ENCODE peak calls at places on chromosome 1, in nine cellular contexts. J is OCI-LY7; X is mammary epithelial cell; Y is small intestine; F is CD8-positive, alpha-beta memory T cell; W is Panc1; A is cardiac muscle cell; B is RWPE2; V is mesenchymal stem cell. N is an unnamed sample. For H3K4me1 and H3K9me3, the result is how much of the 10 kb centered on the place peaks cover.

GRCh38 chr1:43123031-43123430 is 49.1 kb downstream of the EBNA1BP2 start:
- DNase-seq in Y (no peak), V (no peak), J (no peak), W (no peak), A (no peak), X (no peak), F (no peak), B (no peak), N (no peak)

GRCh38 chr1:30881266-30882181 is 27.0 kb downstream of the SDC3 start:
- DNase-seq in A (no peak), X (no peak), J (peak), F (no peak), V (no peak), W (no peak), Y (no peak), B (no peak), N (no peak)

GRCh38 chr1:31715097-31715872 is 11.5 kb upstream of the COL16A1 start:
- DNase-seq in F (peak), J (peak), B (no peak), A (peak), W (peak), Y (peak), X (no peak), V (peak), N (no peak)

GRCh38 chr1:101820080-101820479 is 176.6 kb downstream of the OLFM3 start:
- DNase-seq in Y (peak), F (no peak), X (peak), J (peak), A (peak), B (no peak), V (peak), W (no peak), N (no peak)

GRCh38 chr1:108617724-108618056 is 43.2 kb downstream of the HENMT1 start:
- DNase-seq in B (no peak), J (no peak), F (no peak), Y (no peak), X (no peak), A (no peak), V (no peak), W (no peak), N (no peak)

GRCh38 chr1:95304803-95305202 is 70.8 kb downstream of the RWDD3 start:
- DNase-seq in F (no peak), W (no peak), Y (peak), B (no peak), J (no peak), A (no peak), X (peak), V (no peak), N (no peak)

GRCh38 chr1:65830306-65830705 is 37.6 kb downstream of the PDE4B start:
- DNase-seq in B (no peak), A (no peak), V (no peak), F (no peak), Y (peak), W (no peak), X (no peak), J (no peak), N (no peak)

GRCh38 chr1:244664353-244664752 is 11.4 kb downstream of the DESI2 start:
- DNase-seq in V (no peak), J (no peak), X (no peak), B (no peak), F (no peak), W (no peak), Y (no peak), A (no peak), N (no peak)

GRCh38 chr1:36258960-36259344 is 34.7 kb downstream of the THRAP3 start:
- DNase-seq in F (no peak), A (no peak), Y (no peak), J (no peak), B (no peak), X (peak), W (no peak), V (no peak), N (no peak)

GRCh38 chr1:203211812-203212211 is 17.7 kb downstream of the CHIT1 start:
- DNase-seq in J (no peak), F (no peak), X (no peak), Y (no peak), W (no peak), A (no peak), B (no peak), V (no peak), N (no peak)

GRCh38 chr1:180896161-180896560 is 16.5 kb upstream of the KIAA1614 start:
- DNase-seq in X (no peak), B (no peak), A (no peak), J (no peak), F (no peak), W (no peak), V (no peak), Y (no peak), N (no peak)

GRCh38 chr1:16009030-16009460 is 5.0 kb downstream of the SRARP start:
- DNase-seq in V (peak), J (peak), A (peak), Y (peak), W (peak), B (no peak), F (peak), X (peak), N (peak)

GRCh38 chr1:233972951-233973635 is 68.6 kb downstream of the SLC35F3 start:
- DNase-seq in Y (no peak), X (peak), J (no peak), W (peak), F (no peak), V (no peak), A (no peak), B (no peak), N (no peak)

GRCh38 chr1:7110306-7110705 is 325.1 kb downstream of the CAMTA1 start:
- DNase-seq in J (no peak), X (peak), W (no peak), A (no peak), Y (no peak), B (no peak), F (no peak), V (no peak), N (no peak)

GRCh38 chr1:152869808-152870419 is 8.2 kb upstream of the SMCP start:
- DNase-seq in J (peak), Y (peak), X (peak), B (no peak), F (peak), A (peak), V (peak), W (peak), N (no peak)

GRCh38 chr1:153493343-153493960 is 33.0 kb upstream of the S100A7 start:
- DNase-seq in Y (no peak), V (peak), J (no peak), W (no peak), F (no peak), A (peak), X (peak), B (no peak), N (no peak)

GRCh38 chr1:109210058-109210457 is 3.7 kb upstream of the SARS1 start:
- DNase-seq in F (no peak), X (peak), B (no peak), J (no peak), A (no peak), Y (no peak), V (no peak), W (no peak), N (no peak)

GRCh38 chr1:229129306-229130027 is 141.4 kb upstream of the RAB4A start:
- DNase-seq in A (no peak), F (peak), Y (peak), W (no peak), J (peak), B (no peak), V (no peak), X (no peak), N (peak)

DNA sequence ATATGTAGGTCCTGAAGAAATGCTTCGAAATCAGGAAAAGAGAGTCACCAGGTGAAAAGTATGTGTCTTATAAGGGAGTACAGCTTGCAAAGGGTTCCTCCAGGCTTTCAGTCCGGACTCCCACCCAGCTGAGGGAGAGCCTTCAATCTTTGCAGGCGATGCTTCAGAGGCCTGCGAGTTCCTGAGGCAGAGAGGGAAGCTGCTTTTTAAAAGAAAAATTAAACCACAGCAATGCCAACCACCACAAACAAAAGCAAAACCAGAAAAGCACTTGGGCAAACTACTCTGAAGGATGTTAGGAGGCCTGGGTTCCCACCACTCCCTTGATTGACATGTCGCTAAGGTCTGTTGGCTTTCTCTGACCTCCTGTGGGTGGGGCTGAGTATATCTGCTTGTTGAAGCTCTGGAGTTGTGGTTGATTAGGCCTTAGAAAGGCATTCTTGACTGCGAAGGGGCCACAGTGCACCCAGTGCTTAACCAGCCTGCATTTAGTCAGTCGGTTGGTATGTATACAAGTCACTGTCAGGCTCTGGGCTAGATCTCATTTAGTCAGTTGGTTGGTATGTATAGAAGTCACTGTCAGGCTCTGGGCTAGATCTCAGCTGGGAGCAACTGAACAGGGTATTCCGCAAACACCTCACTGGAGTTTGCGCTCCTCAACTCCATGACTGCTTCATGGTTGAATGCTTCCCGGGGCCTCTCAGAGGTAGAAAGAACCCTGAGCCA is 1.2 kb downstream of the NIPAL3 start:
- DNase-seq in A (no peak), W (peak), X (peak), B (peak), Y (peak), V (peak), J (peak), F (peak), N (no peak)
- H3K4me1 ChIP-seq in A (under half), W (under half), X (half or more), B (under half), Y (under half), V (under half), J (under half), F (half or more), N (under half)

GRCh38 chr1:2856076-2856390 is 54.5 kb upstream of the TTC34 start:
- DNase-seq in B (no peak), X (no peak), W (no peak), Y (no peak), V (no peak), A (no peak), J (no peak), F (no peak), N (no peak)
- H3K9me3 ChIP-seq in B (under half), X (under half), W (under half), Y (under half), V (under half), A (under half), J (under half), F (under half), N (under half)

DNA sequence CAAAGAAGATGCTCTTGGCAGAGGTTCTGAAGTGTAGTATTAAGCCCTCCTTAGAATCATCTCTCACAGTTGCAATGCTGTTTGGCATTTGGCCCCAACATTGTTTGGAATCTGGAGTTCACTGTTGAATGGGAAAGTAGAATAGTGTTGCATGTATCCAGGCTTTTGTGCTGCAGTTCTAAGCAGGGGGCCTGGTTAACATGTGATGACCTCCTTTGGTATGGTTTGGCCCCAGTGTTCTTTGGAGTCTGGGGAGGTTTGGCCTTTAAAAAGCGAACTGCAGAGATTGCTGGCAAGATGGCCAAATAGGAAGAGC is 61.8 kb upstream of the PLD5 start:
- DNase-seq in X (no peak), B (no peak), J (no peak), Y (no peak), W (no peak), A (no peak), F (no peak), V (no peak), N (no peak)
- H3K27ac ChIP-seq in X (no peak), B (no peak), J (no peak), Y (no peak), W (no peak), A (no peak), F (no peak), V (no peak), N (no peak)

GRCh38 chr1:205284420-205285144 is 37.0 kb downstream of the NUAK2 start:
- DNase-seq in A (peak), W (no peak), J (peak), V (peak), F (peak), X (peak), B (peak), Y (peak), N (peak)
- H3K4me1 ChIP-seq in A (under half), W (under half), J (half or more), V (under half), F (half or more), X (under half), B (under half), Y (under half), N (half or more)

DNA sequence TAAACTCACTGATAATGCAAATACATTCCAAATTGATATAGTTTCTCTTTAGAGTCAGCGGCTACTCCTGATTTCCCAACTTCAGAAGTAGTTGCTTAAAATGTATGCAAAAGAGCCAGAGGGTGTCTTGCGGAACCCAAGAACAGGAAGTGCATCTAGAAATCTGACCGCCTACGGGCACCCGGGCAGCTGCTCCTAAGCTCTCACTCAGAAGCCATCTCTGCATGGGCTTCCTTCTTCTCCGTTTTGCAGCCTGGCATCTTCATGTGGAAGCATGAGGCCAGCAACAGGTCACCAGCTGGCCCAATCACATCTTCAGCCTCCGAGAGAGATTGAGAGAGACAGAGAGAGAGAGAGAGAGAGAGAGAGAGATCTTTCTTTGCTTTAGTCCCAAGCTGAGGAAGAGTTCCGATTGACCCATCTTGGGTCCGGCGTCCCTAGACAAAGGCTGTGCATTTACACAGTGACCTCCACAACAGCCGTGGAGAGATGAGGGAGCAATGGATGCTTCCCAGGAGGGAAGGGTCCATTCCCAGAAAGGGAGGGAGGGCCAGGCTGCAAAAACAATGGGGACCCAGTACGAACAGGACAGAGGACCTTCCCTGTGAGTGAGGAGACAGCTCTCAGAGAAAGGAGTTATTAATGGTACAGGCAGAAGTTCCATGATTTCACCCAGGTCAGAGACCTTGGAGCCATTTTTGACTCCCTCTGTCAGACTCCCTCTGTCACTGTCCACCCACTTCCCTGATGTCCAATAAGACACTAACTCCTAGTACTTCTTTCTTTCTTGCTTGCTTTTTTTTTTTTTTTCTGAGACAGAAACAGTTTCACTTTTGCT is 28.2 kb upstream of the SLC30A1 start:
- DNase-seq in V (peak), Y (no peak), X (no peak), B (no peak), W (no peak), F (no peak), A (no peak), J (peak), N (peak)
- H3K9me3 ChIP-seq in V (under half), Y (under half), X (under half), B (under half), W (under half), F (under half), A (under half), J (under half), N (under half)

DNA sequence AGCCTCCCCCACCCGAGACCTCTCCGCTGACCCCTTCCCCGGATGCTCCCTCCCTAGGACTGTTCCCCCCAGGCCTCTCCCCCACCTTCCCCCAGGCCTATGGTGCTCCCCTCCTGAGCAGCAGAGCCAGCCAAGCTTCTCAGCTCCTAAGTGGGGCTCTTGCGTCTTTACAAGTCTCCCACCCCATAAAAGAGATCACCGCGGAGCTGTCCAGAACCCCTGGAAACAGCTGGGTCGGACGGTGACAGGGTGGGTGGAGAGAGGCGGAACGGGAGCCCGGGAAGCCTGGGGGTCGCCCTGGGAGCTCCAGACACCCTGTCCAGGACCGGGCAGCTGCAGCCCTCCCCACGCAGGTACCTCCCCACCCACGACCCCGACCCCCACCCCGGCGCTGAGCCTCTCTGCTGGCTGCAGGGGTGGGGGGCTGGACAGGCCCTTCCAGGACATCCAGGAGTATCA is 61.2 kb downstream of the WNT9A start:
- DNase-seq in F (no peak), B (peak), Y (no peak), J (no peak), X (no peak), A (no peak), W (no peak), V (no peak), N (no peak)
- H3K27ac ChIP-seq in F (no peak), B (peak), Y (peak), J (no peak), X (no peak), A (no peak), W (no peak), V (no peak), N (peak)

GRCh38 chr1:115319706-115320105 is 18.3 kb downstream of the NGF start:
- DNase-seq in F (no peak), A (no peak), X (no peak), V (no peak), Y (no peak), J (no peak), B (no peak), W (no peak), N (no peak)

GRCh38 chr1:115317101-115318012 is 20.7 kb downstream of the NGF start:
- DNase-seq in B (no peak), X (no peak), A (no peak), Y (no peak), W (no peak), V (no peak), F (no peak), J (no peak), N (no peak)

GRCh38 chr1:115323366-115324004 is 14.6 kb downstream of the NGF start:
- DNase-seq in A (no peak), W (peak), Y (no peak), B (no peak), F (no peak), X (peak), J (no peak), V (no peak), N (no peak)

GRCh38 chr1:115322631-115323030 is 15.4 kb downstream of the NGF start:
- DNase-seq in Y (no peak), J (no peak), V (peak), A (no peak), F (no peak), W (no peak), X (no peak), B (no peak), N (no peak)

GRCh38 chr1:115320368-115320767 is 17.7 kb downstream of the NGF start:
- DNase-seq in Y (no peak), J (no peak), A (no peak), V (no peak), W (no peak), B (no peak), X (peak), F (no peak), N (no peak)
- H3K4me1 ChIP-seq in Y (under half), J (under half), A (under half), V (under half), W (under half), B (under half), X (under half), F (under half), N (under half)

DNA sequence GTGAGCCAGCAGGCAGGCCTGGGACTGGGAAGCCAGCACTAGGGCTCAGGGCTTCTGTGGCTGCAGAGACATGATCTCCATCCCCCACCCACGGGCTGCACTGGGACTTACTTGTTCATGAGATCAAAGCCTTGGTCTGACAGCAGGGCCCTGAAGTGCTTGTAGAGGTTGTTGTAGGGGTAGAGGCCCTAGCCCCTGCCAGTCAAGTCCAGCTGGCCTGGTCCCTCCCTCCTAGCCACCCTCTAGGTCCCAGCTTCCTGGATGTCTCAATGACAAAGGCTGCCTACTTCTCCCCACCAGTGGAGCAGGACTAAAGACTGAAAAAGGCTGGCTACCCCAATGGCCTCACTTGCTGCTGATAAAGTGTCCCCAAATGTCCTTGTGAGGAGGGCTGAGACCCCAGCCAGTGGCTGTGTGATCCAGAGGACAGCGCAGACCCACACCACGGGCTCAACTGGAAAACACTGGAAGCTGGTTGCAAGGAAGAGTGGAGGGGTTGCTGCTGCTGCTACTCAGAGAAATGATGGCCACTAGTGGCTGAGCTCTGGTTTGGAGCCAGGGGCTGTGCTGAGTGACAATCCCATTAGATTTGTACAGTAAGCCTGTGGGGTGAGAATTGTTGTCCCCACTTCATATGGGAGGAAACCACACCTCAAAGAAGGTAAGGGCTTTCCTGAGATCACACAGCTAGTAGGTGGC is 1.4 kb downstream of the HTR1D start:
- DNase-seq in B (no peak), J (no peak), W (no peak), F (no peak), Y (peak), X (no peak), V (no peak), A (peak), N (no peak)
- H3K9me3 ChIP-seq in B (under half), J (under half), W (under half), F (under half), Y (under half), X (under half), V (under half), A (under half), N (under half)